ENCODE peak calls at places on chromosome 9, in seven cellular contexts. F is cardiac fibroblast; E is OCI-LY7; P is NCI-H446; C is brain microvascular endothelial cell; Z is activated CD4-positive, CD25-positive, alpha-beta regulatory T cell treated with anti-CD3 and anti-CD28 coated beads, Interleukin-2, amount 50 U/mL, for 16 hours; B is effector CD4-positive, alpha-beta T cell. Y is an unnamed sample.

GRCh38 chr9:35673132-35673997 is at the start of gene CA9:
- DNase-seq in F (no peak), E (no peak), P (peak), C (no peak), Z (no peak), B (no peak), Y (peak)

GRCh38 chr9:85155380-85155779 is 485.9 kb downstream of the NTRK2 start:
- DNase-seq in F (no peak), E (no peak), P (no peak), C (no peak), Z (no peak), B (no peak), Y (no peak)

GRCh38 chr9:125446581-125447094 is 185.0 kb downstream of the GAPVD1 start:
- DNase-seq in F (no peak), E (peak), P (no peak), C (no peak), Z (no peak), B (no peak), Y (no peak)

GRCh38 chr9:4861736-4862451 is 69.2 kb downstream of the RCL1 start:
- DNase-seq in F (no peak), E (no peak), P (no peak), C (no peak), Z (no peak), B (no peak), Y (no peak)

GRCh38 chr9:656918-657583 is 184.4 kb upstream of the DMRT1 start:
- DNase-seq in F (no peak), E (no peak), P (no peak), C (no peak), Z (no peak), B (no peak), Y (no peak)

GRCh38 chr9:38644601-38645000 is 24.2 kb upstream of the ANKRD18A start:
- DNase-seq in F (no peak), E (no peak), P (no peak), C (no peak), Z (no peak), B (no peak), Y (no peak)

GRCh38 chr9:95124582-95125359 is 192.7 kb downstream of the FANCC start:
- DNase-seq in F (no peak), E (no peak), P (no peak), C (no peak), Z (no peak), B (no peak), Y (no peak)

GRCh38 chr9:4237748-4238511 is 61.9 kb downstream of the GLIS3 start:
- DNase-seq in F (peak), E (no peak), P (no peak), C (no peak), Z (no peak), B (no peak), Y (no peak)

GRCh38 chr9:91560301-91560700 is 136.7 kb upstream of the NFIL3 start:
- DNase-seq in F (peak), E (no peak), P (no peak), C (peak), Z (no peak), B (no peak), Y (no peak)

GRCh38 chr9:84303061-84303460 is 37.5 kb downstream of the SLC28A3 start:
- DNase-seq in F (no peak), E (no peak), P (no peak), C (no peak), Z (no peak), B (no peak), Y (no peak)

GRCh38 chr9:127263244-127263643 is 1.3 kb upstream of the GARNL3 start:
- DNase-seq in F (no peak), E (no peak), P (no peak), C (no peak), Z (no peak), B (no peak), Y (no peak)

GRCh38 chr9:114214686-114215397 is 59.5 kb downstream of the COL27A1 start:
- DNase-seq in F (no peak), E (no peak), P (no peak), C (no peak), Z (no peak), B (no peak), Y (no peak)

GRCh38 chr9:22147818-22148573 is 138.9 kb upstream of the CDKN2B start:
- DNase-seq in F (peak), E (no peak), P (no peak), C (peak), Z (no peak), B (no peak), Y (no peak)

GRCh38 chr9:14066815-14067214 is 247.1 kb downstream of the NFIB start:
- DNase-seq in F (no peak), E (no peak), P (no peak), C (no peak), Z (no peak), B (no peak), Y (peak)

GRCh38 chr9:137427454-137428310 is 4.5 kb downstream of the NOXA1 start:
- DNase-seq in F (no peak), E (no peak), P (no peak), C (no peak), Z (no peak), B (no peak), Y (no peak)

GRCh38 chr9:115992834-115993233 is 160.8 kb upstream of the PAPPA start:
- DNase-seq in F (peak), E (no peak), P (no peak), C (peak), Z (no peak), B (no peak), Y (no peak)

GRCh38 chr9:4366649-4367330 is 66.9 kb upstream of the GLIS3 start:
- DNase-seq in F (peak), E (peak), P (peak), C (peak), Z (no peak), B (peak), Y (peak)

GRCh38 chr9:19701274-19701673 is 87.6 kb downstream of the SLC24A2 start:
- DNase-seq in F (no peak), E (no peak), P (no peak), C (no peak), Z (no peak), B (no peak), Y (no peak)

GRCh38 chr9:134371731-134372130 is 45.5 kb downstream of the RXRA start:
- DNase-seq in F (no peak), E (no peak), P (no peak), C (no peak), Z (no peak), B (no peak), Y (no peak)

GRCh38 chr9:73219985-73220626 is 68.4 kb downstream of the ANXA1 start:
- DNase-seq in F (peak), E (no peak), P (no peak), C (peak), Z (no peak), B (no peak), Y (no peak)

GRCh38 chr9:116859763-116860162 is 172.7 kb downstream of the TRIM32 start:
- DNase-seq in F (no peak), E (no peak), P (no peak), C (no peak), Z (no peak), B (no peak), Y (peak)

GRCh38 chr9:107345327-107345726 is 62.2 kb downstream of the RAD23B start:
- DNase-seq in F (peak), E (no peak), P (no peak), C (peak), Z (no peak), B (no peak), Y (no peak)

GRCh38 chr9:136047076-136047774 is 47.9 kb downstream of the NACC2 start:
- DNase-seq in F (no peak), E (no peak), P (no peak), C (no peak), Z (no peak), B (no peak), Y (no peak)

GRCh38 chr9:75504721-75505120 is 385.8 kb upstream of the PCSK5 start:
- DNase-seq in F (no peak), E (no peak), P (no peak), C (no peak), Z (no peak), B (no peak), Y (no peak)

GRCh38 chr9:99590879-99591278 is 230.8 kb upstream of the NR4A3 start:
- DNase-seq in F (no peak), E (peak), P (no peak), C (no peak), Z (no peak), B (no peak), Y (no peak)

GRCh38 chr9:122234022-122234748 is 5.4 kb upstream of the LHX6 start:
- DNase-seq in F (no peak), E (no peak), P (no peak), C (no peak), Z (no peak), B (no peak), Y (no peak)

GRCh38 chr9:69877852-69878507 is 57.4 kb downstream of the CFAP95 start:
- DNase-seq in F (peak), E (peak), P (peak), C (no peak), Z (no peak), B (no peak), Y (no peak)

GRCh38 chr9:445033-445432 is 230.4 kb downstream of the DOCK8 start:
- DNase-seq in F (peak), E (no peak), P (no peak), C (peak), Z (no peak), B (no peak), Y (no peak)

GRCh38 chr9:82489579-82489915 is 501.0 kb downstream of the SPATA31D1 start:
- DNase-seq in F (peak), E (no peak), P (peak), C (no peak), Z (no peak), B (no peak), Y (no peak)

Y was measured in NCI-H1105.